ENCODE peak calls at places on chromosomes 7 and 10, in six cellular contexts. One of them, this sample, is unnamed.

GRCh38 chr10:133022784-133023115 is 65.0 kb upstream of the ADGRA1 start:
- DNase-seq in activated CD4-positive, CD25-positive, alpha-beta regulatory T cell: no peak
- DNase-seq in stimulated activated CD4-positive, alpha-beta T cell treated with anti-CD3 and anti-CD28 coated beads, Interleukin-2, amount 100 ng/mL, for 4 hours: no peak
- DNase-seq in pancreas: no peak
- DNase-seq in EL: no peak
- DNase-seq in NB4: no peak
- DNase-seq in this sample: no peak

GRCh38 chr10:96676272-96677112 is 43.8 kb downstream of the PIK3AP1 start:
- DNase-seq in activated CD4-positive, CD25-positive, alpha-beta regulatory T cell: no peak
- DNase-seq in stimulated activated CD4-positive, alpha-beta T cell treated with anti-CD3 and anti-CD28 coated beads, Interleukin-2, amount 100 ng/mL, for 4 hours: no peak
- DNase-seq in pancreas: no peak
- DNase-seq in EL: no peak
- DNase-seq in NB4: no peak
- DNase-seq in this sample: no peak

GRCh38 chr10:75231672-75232581 is 3.8 kb downstream of the COMTD1 start:
- DNase-seq in activated CD4-positive, CD25-positive, alpha-beta regulatory T cell: no peak
- DNase-seq in stimulated activated CD4-positive, alpha-beta T cell treated with anti-CD3 and anti-CD28 coated beads, Interleukin-2, amount 100 ng/mL, for 4 hours: no peak
- DNase-seq in pancreas: no peak
- DNase-seq in EL: no peak
- DNase-seq in NB4: peak
- DNase-seq in this sample: no peak

GRCh38 chr10:5976689-5977470 is 463 bp downstream of the IL15RA start:
- DNase-seq in activated CD4-positive, CD25-positive, alpha-beta regulatory T cell: no peak
- DNase-seq in stimulated activated CD4-positive, alpha-beta T cell treated with anti-CD3 and anti-CD28 coated beads, Interleukin-2, amount 100 ng/mL, for 4 hours: peak
- DNase-seq in pancreas: peak
- DNase-seq in EL: peak
- DNase-seq in NB4: peak
- DNase-seq in this sample: no peak

GRCh38 chr10:116490028-116490662 is 55.6 kb upstream of the PNLIP start:
- DNase-seq in activated CD4-positive, CD25-positive, alpha-beta regulatory T cell: no peak
- DNase-seq in stimulated activated CD4-positive, alpha-beta T cell treated with anti-CD3 and anti-CD28 coated beads, Interleukin-2, amount 100 ng/mL, for 4 hours: no peak
- DNase-seq in pancreas: no peak
- DNase-seq in EL: peak
- DNase-seq in NB4: peak
- DNase-seq in this sample: peak

GRCh38 chr10:75395171-75395954 is 6.2 kb downstream of the ZNF503 start:
- DNase-seq in activated CD4-positive, CD25-positive, alpha-beta regulatory T cell: no peak
- DNase-seq in stimulated activated CD4-positive, alpha-beta T cell treated with anti-CD3 and anti-CD28 coated beads, Interleukin-2, amount 100 ng/mL, for 4 hours: no peak
- DNase-seq in pancreas: peak
- DNase-seq in EL: peak
- DNase-seq in NB4: no peak
- DNase-seq in this sample: no peak

GRCh38 chr7:141076377-141076776 is 2.5 kb downstream of the TMEM178B start:
- DNase-seq in activated CD4-positive, CD25-positive, alpha-beta regulatory T cell: no peak
- DNase-seq in stimulated activated CD4-positive, alpha-beta T cell treated with anti-CD3 and anti-CD28 coated beads, Interleukin-2, amount 100 ng/mL, for 4 hours: no peak
- DNase-seq in pancreas: no peak
- DNase-seq in EL: no peak
- DNase-seq in NB4: no peak
- DNase-seq in this sample: no peak

GRCh38 chr10:76491216-76491615 is 1059.8 kb downstream of the LRMDA start:
- DNase-seq in activated CD4-positive, CD25-positive, alpha-beta regulatory T cell: no peak
- DNase-seq in stimulated activated CD4-positive, alpha-beta T cell treated with anti-CD3 and anti-CD28 coated beads, Interleukin-2, amount 100 ng/mL, for 4 hours: no peak
- DNase-seq in pancreas: no peak
- DNase-seq in EL: no peak
- DNase-seq in NB4: no peak
- DNase-seq in this sample: no peak

GRCh38 chr7:75795831-75796285 is 17.7 kb downstream of the CCL24 start:
- DNase-seq in activated CD4-positive, CD25-positive, alpha-beta regulatory T cell: no peak
- DNase-seq in stimulated activated CD4-positive, alpha-beta T cell treated with anti-CD3 and anti-CD28 coated beads, Interleukin-2, amount 100 ng/mL, for 4 hours: no peak
- DNase-seq in pancreas: no peak
- DNase-seq in EL: no peak
- DNase-seq in NB4: peak
- DNase-seq in this sample: no peak

GRCh38 chr10:29613791-29614190 is 21.0 kb downstream of the SVIL start:
- DNase-seq in activated CD4-positive, CD25-positive, alpha-beta regulatory T cell: no peak
- DNase-seq in stimulated activated CD4-positive, alpha-beta T cell treated with anti-CD3 and anti-CD28 coated beads, Interleukin-2, amount 100 ng/mL, for 4 hours: no peak
- DNase-seq in pancreas: no peak
- DNase-seq in EL: no peak
- DNase-seq in NB4: no peak
- DNase-seq in this sample: no peak

GRCh38 chr7:5472432-5473315 is 49.0 kb upstream of the TNRC18 start:
- DNase-seq in activated CD4-positive, CD25-positive, alpha-beta regulatory T cell: no peak
- DNase-seq in stimulated activated CD4-positive, alpha-beta T cell treated with anti-CD3 and anti-CD28 coated beads, Interleukin-2, amount 100 ng/mL, for 4 hours: no peak
- DNase-seq in pancreas: no peak
- DNase-seq in EL: no peak
- DNase-seq in NB4: peak
- DNase-seq in this sample: peak

GRCh38 chr7:50342616-50343114 is 38.1 kb downstream of the IKZF1 start:
- DNase-seq in activated CD4-positive, CD25-positive, alpha-beta regulatory T cell: no peak
- DNase-seq in stimulated activated CD4-positive, alpha-beta T cell treated with anti-CD3 and anti-CD28 coated beads, Interleukin-2, amount 100 ng/mL, for 4 hours: no peak
- DNase-seq in pancreas: no peak
- DNase-seq in EL: no peak
- DNase-seq in NB4: no peak
- DNase-seq in this sample: no peak

GRCh38 chr10:128870830-128871597 is 596.0 kb upstream of the MGMT start:
- DNase-seq in activated CD4-positive, CD25-positive, alpha-beta regulatory T cell: no peak
- DNase-seq in stimulated activated CD4-positive, alpha-beta T cell treated with anti-CD3 and anti-CD28 coated beads, Interleukin-2, amount 100 ng/mL, for 4 hours: no peak
- DNase-seq in pancreas: no peak
- DNase-seq in EL: no peak
- DNase-seq in NB4: no peak
- DNase-seq in this sample: no peak

GRCh38 chr10:7585228-7585627 is 81.5 kb downstream of the ITIH5 start:
- DNase-seq in activated CD4-positive, CD25-positive, alpha-beta regulatory T cell: no peak
- DNase-seq in stimulated activated CD4-positive, alpha-beta T cell treated with anti-CD3 and anti-CD28 coated beads, Interleukin-2, amount 100 ng/mL, for 4 hours: no peak
- DNase-seq in pancreas: no peak
- DNase-seq in EL: no peak
- DNase-seq in NB4: no peak
- DNase-seq in this sample: no peak

GRCh38 chr7:73830872-73831655 is at the start of gene CLDN4:
- DNase-seq in activated CD4-positive, CD25-positive, alpha-beta regulatory T cell: no peak
- DNase-seq in stimulated activated CD4-positive, alpha-beta T cell treated with anti-CD3 and anti-CD28 coated beads, Interleukin-2, amount 100 ng/mL, for 4 hours: no peak
- DNase-seq in pancreas: peak
- DNase-seq in EL: no peak
- DNase-seq in NB4: no peak
- DNase-seq in this sample: no peak

GRCh38 chr7:93165447-93165846 is 17.3 kb upstream of the SAMD9L start:
- DNase-seq in activated CD4-positive, CD25-positive, alpha-beta regulatory T cell: no peak
- DNase-seq in stimulated activated CD4-positive, alpha-beta T cell treated with anti-CD3 and anti-CD28 coated beads, Interleukin-2, amount 100 ng/mL, for 4 hours: no peak
- DNase-seq in pancreas: no peak
- DNase-seq in EL: no peak
- DNase-seq in NB4: no peak
- DNase-seq in this sample: no peak

GRCh38 chr7:29408841-29409243 is 154.8 kb upstream of the PRR15 start:
- DNase-seq in activated CD4-positive, CD25-positive, alpha-beta regulatory T cell: no peak
- DNase-seq in stimulated activated CD4-positive, alpha-beta T cell treated with anti-CD3 and anti-CD28 coated beads, Interleukin-2, amount 100 ng/mL, for 4 hours: peak
- DNase-seq in pancreas: no peak
- DNase-seq in EL: peak
- DNase-seq in NB4: peak
- DNase-seq in this sample: peak

This sample was measured in Karpas-422.